ENCODE peak calls at places on chromosomes 5 and 9, in eight cellular contexts. W is WTC11, A is AG04450, V is heart right ventricle, D is psoas muscle, B is ovary, M is Calu3, R is neural progenitor cell. T is an unnamed sample.

GRCh38 chr5:128405159-128405558 is 132.9 kb downstream of the FBN2 start:
- DNase-seq in D (no peak), R (no peak), V (no peak), B (no peak), A (no peak), M (no peak), W (no peak), T (no peak)

GRCh38 chr9:71626395-71626794 is 141.9 kb downstream of the CEMIP2 start:
- DNase-seq in A (no peak), V (no peak), B (no peak), W (no peak), M (no peak), D (no peak), R (no peak), T (no peak)

GRCh38 chr5:100553209-100553608 is 18.0 kb downstream of the FAM174A start:
- DNase-seq in B (no peak), R (no peak), V (no peak), W (no peak), M (no peak), A (no peak), D (no peak), T (no peak)

GRCh38 chr9:18208166-18209059 is 265.5 kb upstream of the ADAMTSL1 start:
- DNase-seq in D (peak), A (no peak), M (peak), V (no peak), B (peak), R (peak), W (peak), T (peak)

GRCh38 chr5:136246122-136246521 is 53.2 kb upstream of the SMIM32 start:
- DNase-seq in R (no peak), V (no peak), M (no peak), A (no peak), B (no peak), W (no peak), D (no peak), T (no peak)

GRCh38 chr5:60387041-60387440 is 312.9 kb downstream of the DEPDC1B start:
- DNase-seq in B (no peak), W (no peak), M (no peak), R (no peak), V (no peak), A (no peak), D (no peak), T (no peak)

GRCh38 chr9:137813651-137814415 is 63.7 kb upstream of the CACNA1B start:
- DNase-seq in M (no peak), D (no peak), W (no peak), B (no peak), V (no peak), R (no peak), A (no peak), T (no peak)

GRCh38 chr9:128081052-128081451 is 13.0 kb downstream of the SLC25A25 start:
- DNase-seq in D (no peak), A (peak), M (no peak), W (no peak), V (no peak), R (peak), B (peak), T (peak)

GRCh38 chr9:91978739-91979414 is 28.8 kb upstream of the ROR2 start:
- DNase-seq in M (peak), D (no peak), W (peak), V (no peak), A (peak), B (no peak), R (peak), T (peak)

GRCh38 chr5:114055318-114055788 is 306.5 kb upstream of the KCNN2 start:
- DNase-seq in W (peak), M (no peak), D (peak), A (peak), R (peak), V (peak), B (peak), T (peak)

GRCh38 chr5:142737169-142737568 is 33.0 kb upstream of the ARHGAP26 start:
- DNase-seq in B (no peak), R (no peak), M (no peak), W (no peak), V (no peak), D (no peak), A (no peak), T (no peak)

GRCh38 chr9:108844856-108845255 is 10.9 kb downstream of the ACTL7B start:
- DNase-seq in A (no peak), W (no peak), M (no peak), D (no peak), R (no peak), V (no peak), B (no peak), T (no peak)

GRCh38 chr9:134670042-134670525 is 28.5 kb downstream of the COL5A1 start:
- DNase-seq in A (peak), B (no peak), V (no peak), R (no peak), W (no peak), D (no peak), M (no peak), T (no peak)

GRCh38 chr9:129273941-129274709 is 96.1 kb upstream of the IER5L start:
- DNase-seq in A (no peak), W (no peak), V (no peak), D (no peak), R (no peak), B (peak), M (no peak), T (no peak)

GRCh38 chr5:157388148-157388547 is 71.9 kb upstream of the NIPAL4 start:
- DNase-seq in V (no peak), B (no peak), A (no peak), D (no peak), R (no peak), M (no peak), W (no peak), T (no peak)

DNA sequence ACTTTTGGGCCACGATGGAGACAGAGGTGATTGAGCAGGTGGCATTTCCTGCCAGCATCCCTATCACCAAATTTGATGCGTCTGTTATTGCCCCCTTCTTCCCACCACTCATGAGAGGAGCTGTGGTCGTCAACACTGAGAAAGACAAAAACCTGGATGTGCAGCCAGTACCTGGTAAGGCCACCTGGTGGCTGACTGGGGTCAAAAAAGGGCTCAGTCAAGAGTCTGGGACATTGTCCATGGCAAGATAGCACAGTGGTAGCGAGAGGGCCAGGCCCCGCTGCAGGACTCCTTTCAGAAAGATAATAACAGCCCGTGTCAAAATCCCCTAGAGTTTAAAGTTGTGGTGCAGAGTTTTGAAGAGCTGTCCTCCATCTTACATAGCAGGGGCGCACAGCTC is 40.8 kb downstream of the CSF1R start:
- DNase-seq in V (no peak), A (no peak), M (no peak), W (peak), B (no peak), R (no peak), D (no peak), T (no peak)
- TF ChIP-seq CTCF in V (no peak), A (no peak), M (no peak), W (no peak), B (no peak), R (peak), D (no peak), T (peak)

DNA sequence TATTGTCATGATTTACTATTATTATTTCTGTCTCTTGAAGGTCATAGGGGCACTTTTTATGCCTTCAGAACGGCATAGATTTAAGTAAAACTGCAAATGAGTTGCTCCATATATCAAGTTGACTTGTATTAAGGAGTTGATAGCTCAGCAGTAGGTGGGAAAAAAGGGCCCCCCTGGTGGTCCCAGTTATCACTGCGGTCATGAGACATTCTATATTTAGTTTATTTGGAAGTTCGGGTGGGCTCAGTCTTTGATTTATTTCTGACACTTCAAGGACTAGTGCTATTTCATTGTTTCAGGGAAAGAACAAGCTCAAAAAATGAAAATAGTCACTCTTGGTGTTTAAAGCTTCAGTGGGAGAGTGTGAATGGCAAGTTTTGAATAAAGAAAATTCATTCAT is 159.3 kb downstream of the SLC24A2 start:
- DNase-seq in D (no peak), A (no peak), R (peak), W (peak), B (no peak), M (no peak), V (no peak), T (peak)
- TF ChIP-seq CTCF in D (no peak), A (no peak), R (peak), W (peak), B (no peak), M (no peak), V (no peak), T (peak)

GRCh38 chr5:141373673-141374317 is at the start of gene PCDHGA6:
- DNase-seq in W (no peak), M (no peak), B (no peak), R (no peak), V (no peak), A (no peak), D (no peak), T (no peak)
- TF ChIP-seq CTCF in W (no peak), M (no peak), B (peak), R (no peak), V (peak), A (peak), D (peak), T (no peak)

DNA sequence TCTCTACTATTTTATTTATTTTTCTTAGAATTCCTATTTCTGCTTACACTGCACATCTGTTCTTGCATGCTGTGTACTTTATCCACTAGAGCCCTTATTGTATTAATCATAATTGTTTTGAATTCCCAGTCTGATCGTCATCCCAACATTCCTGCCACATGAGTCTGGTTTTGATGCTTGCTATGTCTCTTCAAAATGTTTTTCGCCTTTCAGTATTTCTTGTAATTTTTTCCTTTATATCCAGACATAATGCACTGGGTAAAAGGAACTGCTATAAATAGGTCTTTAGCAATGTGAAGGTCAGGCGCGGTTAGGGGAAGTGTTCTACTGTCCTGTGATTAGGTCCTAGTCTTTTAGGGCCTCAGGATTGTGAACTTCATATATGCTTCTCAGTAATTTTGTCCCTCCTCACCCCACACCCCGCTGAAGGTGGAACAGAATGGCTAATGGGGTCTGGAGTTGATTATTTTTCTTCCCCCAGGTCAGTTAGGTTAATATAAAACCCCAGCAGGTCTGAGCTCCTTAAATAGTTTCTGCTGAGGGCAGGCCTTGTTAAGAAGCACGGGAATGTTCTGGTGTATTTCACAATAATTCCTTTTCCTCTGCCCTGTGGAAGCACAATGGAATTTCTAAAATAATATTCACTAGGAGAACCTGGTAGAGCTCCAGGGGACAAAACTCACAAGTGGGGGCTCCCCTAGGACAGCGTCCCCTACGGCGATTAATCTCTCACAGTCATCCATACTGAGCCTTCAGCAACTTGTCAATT is 146.6 kb upstream of the TUT7 start:
- DNase-seq in V (no peak), A (peak), W (no peak), R (no peak), M (no peak), D (no peak), B (no peak), T (no peak)
- TF ChIP-seq CTCF in V (no peak), A (no peak), W (no peak), R (no peak), M (no peak), D (no peak), B (peak), T (no peak)

T was measured in neural crest cell.